ENCODE peak calls at places on chromosomes 1 and 21, in eight cellular contexts. U is fibroblast of pulmonary artery; O is esophagus squamous epithelium; E is cardiac fibroblast; X is T-helper 9 cell; H is psoas muscle; W is activated CD4-positive, alpha-beta T cell treated with anti-CD3 and anti-CD28 coated beads, Interleukin-2, amount 10 ng/mL, durations not matched to agents 7 days and 5 days; Z is EL. Q is an unnamed sample.
A peak's percentile ranks its signal among the peaks of the same experiment; 100 is the strongest.

GRCh38 chr1:3369437-3370076 is 84.9 kb upstream of the ARHGEF16 start:
- DNase-seq in X (no peak), W (no peak), O (no peak), H (no peak), Z (peak; percentile 65), E (peak; percentile 83), U (peak; percentile 69), Q (peak; percentile 98)

GRCh38 chr1:241411776-241412338 is 54.9 kb upstream of the RGS7 start:
- DNase-seq in U (no peak), X (no peak), W (no peak), O (no peak), H (no peak), Z (peak; percentile 86), E (no peak), Q (no peak)

GRCh38 chr1:111592389-111593361 is 26.9 kb upstream of the RAP1A start:
- DNase-seq in U (peak; percentile 86), X (peak; percentile 74), H (peak; percentile 96), Z (peak; percentile 87), O (peak; percentile 9), E (peak; percentile 92), W (peak; percentile 90), Q (peak; percentile 77)

GRCh38 chr21:46067505-46068201 is 30.3 kb upstream of the COL6A2 start:
- DNase-seq in W (no peak), X (no peak), H (peak; percentile 37), U (no peak), O (no peak), Z (no peak), E (no peak), Q (no peak)

GRCh38 chr1:223708001-223708359 is 4.4 kb upstream of the CAPN2 start:
- DNase-seq in O (no peak), E (no peak), U (no peak), Z (peak; percentile 39), X (no peak), W (no peak), H (no peak), Q (no peak)

GRCh38 chr1:244326757-244327156 is 125.0 kb downstream of the ADSS2 start:
- DNase-seq in U (no peak), H (no peak), O (no peak), X (no peak), Z (no peak), W (no peak), E (no peak), Q (no peak)

GRCh38 chr1:53949023-53949611 is 3.0 kb downstream of the LRRC42 start:
- DNase-seq in O (no peak), E (peak; percentile 69), H (no peak), Z (peak; percentile 52), W (peak; percentile 31), X (no peak), U (peak; percentile 69), Q (peak; percentile 41)

GRCh38 chr1:59136541-59137335 is 160.2 kb upstream of the FGGY start:
- DNase-seq in O (no peak), U (peak; percentile 38), X (no peak), H (peak; percentile 78), W (no peak), E (peak; percentile 29), Z (peak; percentile 57), Q (no peak)

GRCh38 chr1:173249349-173249748 is 42.2 kb upstream of the TNFSF4 start:
- DNase-seq in H (no peak), E (peak; percentile 30), O (no peak), U (peak; percentile 8), W (no peak), Z (no peak), X (no peak), Q (peak; percentile 50)

GRCh38 chr1:206115791-206116190 is 1.4 kb downstream of the AVPR1B start:
- DNase-seq in H (no peak), E (no peak), X (no peak), Z (no peak), W (no peak), U (no peak), O (no peak), Q (no peak)

GRCh38 chr1:41501581-41501980 is 17.1 kb upstream of the EDN2 start:
- DNase-seq in X (no peak), U (no peak), W (no peak), H (peak; percentile 95), E (no peak), Z (no peak), O (no peak), Q (no peak)

GRCh38 chr1:23167353-23168078 is 1.1 kb downstream of the LUZP1 start:
- DNase-seq in X (peak; percentile 38), U (peak; percentile 47), O (no peak), H (peak; percentile 64), W (peak; percentile 45), E (peak; percentile 53), Z (peak; percentile 70), Q (peak; percentile 71)

GRCh38 chr1:225870883-225871282 is 11.3 kb downstream of the TMEM63A start:
- DNase-seq in Z (no peak), U (no peak), E (no peak), H (no peak), O (no peak), W (no peak), X (no peak), Q (no peak)

GRCh38 chr1:208842442-208842841 is 598.3 kb upstream of the PLXNA2 start:
- DNase-seq in Z (no peak), X (no peak), H (no peak), W (no peak), E (no peak), O (no peak), U (no peak), Q (no peak)

GRCh38 chr1:10629816-10630571 is 155.2 kb downstream of the PEX14 start:
- DNase-seq in O (no peak), Z (no peak), H (peak; percentile 41), U (no peak), W (no peak), E (no peak), X (no peak), Q (no peak)

GRCh38 chr1:15951341-15952153 is 24.4 kb downstream of the ZBTB17 start:
- DNase-seq in E (peak; percentile 43), O (no peak), X (no peak), W (no peak), Z (no peak), U (no peak), H (no peak), Q (no peak)

GRCh38 chr1:28244549-28245251 is 8.8 kb downstream of the ATP5IF1 start:
- DNase-seq in U (no peak), O (no peak), X (no peak), W (no peak), E (no peak), H (no peak), Z (no peak), Q (no peak)

GRCh38 chr1:20185834-20186782 is at the start of the genes PLA2G2C and UBXN10:
- DNase-seq in Z (no peak), X (peak; percentile 17), U (no peak), W (peak; percentile 68), O (no peak), E (peak; percentile 41), H (peak; percentile 78), Q (no peak)

GRCh38 chr1:111489604-111490003 is 13.8 kb downstream of the ADORA3 start:
- DNase-seq in E (peak; percentile 40), Z (no peak), H (no peak), X (no peak), U (peak; percentile 64), W (no peak), O (no peak), Q (no peak)

GRCh38 chr1:213669964-213670691 is 317.6 kb upstream of the PROX1 start:
- DNase-seq in Z (no peak), O (no peak), H (no peak), E (no peak), W (peak; percentile 22), X (no peak), U (no peak), Q (no peak)

GRCh38 chr1:116365353-116365780 is 7.7 kb upstream of the ATP1A1 start:
- DNase-seq in H (no peak), W (no peak), O (no peak), U (no peak), X (no peak), E (peak; percentile 48), Z (no peak), Q (no peak)

GRCh38 chr1:116429821-116430374 is 56.9 kb downstream of the ATP1A1 start:
- DNase-seq in H (no peak), Z (no peak), E (no peak), W (no peak), O (no peak), U (no peak), X (no peak), Q (no peak)

GRCh38 chr1:16915627-16915973 is 6.1 kb upstream of the CROCC start:
- DNase-seq in X (no peak), H (peak; percentile 48), W (no peak), O (no peak), E (peak; percentile 41), Z (no peak), U (peak; percentile 22), Q (no peak)

GRCh38 chr1:176878750-176879536 is 285.6 kb downstream of the ASTN1 start:
- DNase-seq in H (no peak), Z (no peak), O (no peak), W (no peak), E (no peak), X (no peak), U (no peak), Q (no peak)

GRCh38 chr21:41932576-41933258 is 21.1 kb downstream of the C2CD2 start:
- DNase-seq in Z (peak; percentile 70), U (peak; percentile 72), H (no peak), O (no peak), X (no peak), E (no peak), W (no peak), Q (peak; percentile 90)

GRCh38 chr1:38569932-38570356 is 289.6 kb downstream of the RRAGC start:
- DNase-seq in W (no peak), O (no peak), U (no peak), H (no peak), X (no peak), Z (no peak), E (no peak), Q (no peak)

GRCh38 chr1:64172458-64172983 is 30.9 kb upstream of the UBE2U start:
- DNase-seq in X (no peak), Z (peak; percentile 60), E (peak; percentile 13), U (peak; percentile 19), W (no peak), H (no peak), O (no peak), Q (peak; percentile 49)

GRCh38 chr1:228000416-228000815 is 6.4 kb upstream of the WNT3A start:
- DNase-seq in H (peak; percentile 15), Z (no peak), X (no peak), U (no peak), W (no peak), E (no peak), O (no peak), Q (no peak)

GRCh38 chr1:76640092-76640491 is 227.2 kb upstream of the ST6GALNAC5 start:
- DNase-seq in E (no peak), X (no peak), H (no peak), O (no peak), W (no peak), Z (peak; percentile 20), U (peak; percentile 22), Q (peak; percentile 17)

GRCh38 chr1:168387781-168388760 is 107.4 kb downstream of the TBX19 start:
- DNase-seq in O (no peak), H (no peak), X (no peak), W (no peak), U (no peak), Z (no peak), E (no peak), Q (no peak)

GRCh38 chr1:115624859-115625258 is 16.9 kb upstream of the VANGL1 start:
- DNase-seq in O (no peak), H (no peak), Z (no peak), U (no peak), W (no peak), E (no peak), X (no peak), Q (no peak)

GRCh38 chr1:226463925-226464598 is 56.2 kb upstream of the PARP1 start:
- DNase-seq in H (no peak), Z (no peak), X (no peak), E (no peak), O (no peak), W (no peak), U (no peak), Q (no peak)

GRCh38 chr1:210448293-210448892 is 119.7 kb downstream of the HHAT start:
- DNase-seq in X (no peak), W (peak; percentile 29), H (no peak), Z (peak; percentile 64), U (peak; percentile 69), O (no peak), E (peak; percentile 70), Q (peak; percentile 72)

GRCh38 chr1:244603498-244603897 is 49.4 kb upstream of the DESI2 start:
- DNase-seq in Z (peak; percentile 27), O (no peak), H (no peak), E (peak; percentile 56), U (peak; percentile 60), W (peak; percentile 13), X (no peak), Q (peak; percentile 16)

Q was measured in fibroblast of lung.